ENCODE peak calls at places on chromosomes 16 and 17, in nine cellular contexts. Y is GM12891; B is cortex of kidney; O is HEK293T; S is nephron progenitor cell; P is choroid plexus epithelial cell; L is NCI-H1092; H is activated CD8-positive, alpha-beta memory T cell treated with anti-CD3 and anti-CD28 coated beads for 4 hours; E is progenitor cell of endocrine pancreas. J is an unnamed sample.

GRCh38 chr17:41580651-41581365 is 5.9 kb downstream of the KRT14 start:
- DNase-seq in L (no peak), B (no peak), S (no peak), O (no peak), E (no peak), P (no peak), Y (no peak), H (no peak), J (no peak)

GRCh38 chr17:80191192-80191591 is 21.4 kb downstream of the CARD14 start:
- DNase-seq in E (no peak), O (no peak), Y (no peak), H (no peak), B (no peak), S (no peak), L (no peak), P (no peak), J (no peak)

GRCh38 chr17:72665841-72666518 is 426.5 kb downstream of the SLC39A11 start:
- DNase-seq in L (no peak), E (no peak), H (no peak), B (no peak), Y (no peak), O (no peak), S (no peak), P (peak), J (no peak)

GRCh38 chr16:84329016-84329415 is 34.3 kb downstream of the WFDC1 start:
- DNase-seq in B (no peak), H (no peak), Y (no peak), E (no peak), O (no peak), S (no peak), L (no peak), P (no peak), J (no peak)

GRCh38 chr17:81854974-81855774 is 5.2 kb downstream of the P4HB start:
- DNase-seq in H (no peak), E (no peak), P (no peak), O (no peak), L (no peak), Y (no peak), S (no peak), B (no peak), J (no peak)

GRCh38 chr16:11432856-11433395 is 87.7 kb downstream of the RMI2 start:
- DNase-seq in B (no peak), O (no peak), E (no peak), S (no peak), L (no peak), P (no peak), Y (no peak), H (no peak), J (no peak)

GRCh38 chr17:49022391-49022941 is 25.3 kb downstream of the IGF2BP1 start:
- DNase-seq in Y (no peak), P (peak), L (no peak), E (peak), B (no peak), H (no peak), O (no peak), S (peak), J (no peak)

GRCh38 chr17:28033972-28034714 is 8.3 kb upstream of the NLK start:
- DNase-seq in B (no peak), L (no peak), S (no peak), P (peak), E (no peak), Y (no peak), O (no peak), H (no peak), J (no peak)

GRCh38 chr17:73166731-73167581 is 2.1 kb downstream of the SSTR2 start:
- DNase-seq in E (no peak), S (no peak), Y (no peak), P (no peak), L (no peak), H (no peak), O (no peak), B (no peak), J (no peak)

GRCh38 chr17:57783338-57783742 is 38.2 kb upstream of the CCDC182 start:
- DNase-seq in B (no peak), S (peak), O (peak), H (peak), L (peak), Y (peak), P (peak), E (peak), J (peak)

GRCh38 chr16:2787406-2787805 is at the start of gene PRSS33:
- DNase-seq in S (no peak), E (no peak), O (no peak), H (no peak), B (no peak), P (no peak), L (no peak), Y (no peak), J (no peak)

GRCh38 chr17:69223809-69224208 is 4.8 kb downstream of the ABCA10 start:
- DNase-seq in O (no peak), P (peak), H (no peak), Y (no peak), B (no peak), E (no peak), L (no peak), S (no peak), J (no peak)

GRCh38 chr17:81583589-81584337 is 31.6 kb upstream of the FAAP100 start:
- DNase-seq in O (no peak), H (no peak), P (peak), E (no peak), Y (no peak), S (no peak), L (no peak), B (no peak), J (no peak)

GRCh38 chr16:72739577-72739976 is 308.4 kb downstream of the ZFHX3 start:
- DNase-seq in Y (no peak), E (no peak), P (peak), L (no peak), H (no peak), S (no peak), O (no peak), B (no peak), J (no peak)

GRCh38 chr16:11306997-11307638 is 26.0 kb upstream of the PRM1 start:
- DNase-seq in B (no peak), O (no peak), E (no peak), P (peak), S (no peak), L (no peak), H (no peak), Y (no peak), J (no peak)

GRCh38 chr16:88686062-88686438 is 257 bp downstream of the SNAI3 start:
- DNase-seq in S (no peak), B (no peak), L (no peak), H (no peak), E (no peak), P (no peak), Y (no peak), O (peak), J (peak)

GRCh38 chr16:28984619-28985135 is at the start of gene LAT:
- DNase-seq in B (no peak), P (no peak), H (peak), O (no peak), L (no peak), E (no peak), S (no peak), Y (no peak), J (peak)

GRCh38 chr17:5416886-5417285 is 2.6 kb downstream of the NUP88 start:
- DNase-seq in E (no peak), O (no peak), S (no peak), H (no peak), P (no peak), Y (no peak), L (no peak), B (no peak), J (no peak)

GRCh38 chr17:81581758-81582157 is 29.6 kb upstream of the FAAP100 start:
- DNase-seq in E (no peak), B (no peak), Y (no peak), L (no peak), H (no peak), S (no peak), P (no peak), O (no peak), J (no peak)

GRCh38 chr16:56637814-56638750 is at the start of gene MT1A:
- DNase-seq in L (no peak), H (no peak), O (no peak), S (peak), B (no peak), E (no peak), Y (no peak), P (peak), J (peak)

GRCh38 chr16:11973065-11973464 is 3.5 kb upstream of the SNX29 start:
- DNase-seq in B (no peak), E (no peak), O (no peak), H (no peak), L (no peak), S (no peak), P (no peak), Y (no peak), J (no peak)

GRCh38 chr17:12342609-12343248 is 322.1 kb downstream of the MAP2K4 start:
- DNase-seq in L (no peak), P (peak), S (peak), B (no peak), Y (peak), E (no peak), O (peak), H (no peak), J (no peak)

GRCh38 chr17:29596811-29597210 is 3.9 kb downstream of the ANKRD13B start:
- DNase-seq in Y (no peak), S (no peak), L (no peak), O (no peak), H (no peak), E (no peak), P (no peak), B (no peak), J (no peak)

GRCh38 chr17:49461580-49461979 is 33.5 kb upstream of the NGFR start:
- DNase-seq in O (no peak), E (no peak), S (no peak), H (no peak), B (no peak), P (no peak), Y (no peak), L (no peak), J (no peak)

GRCh38 chr17:71208111-71208704 is 912.6 kb upstream of the SOX9 start:
- DNase-seq in P (peak), S (no peak), E (no peak), H (no peak), B (no peak), O (no peak), L (no peak), Y (no peak), J (no peak)

GRCh38 chr16:84218961-84219360 is 20.9 kb downstream of the KCNG4 start:
- DNase-seq in B (no peak), O (no peak), Y (no peak), E (no peak), H (no peak), P (no peak), S (no peak), L (no peak), J (no peak)

GRCh38 chr16:23348579-23349469 is 46.7 kb downstream of the SCNN1B start:
- DNase-seq in S (peak), O (peak), E (no peak), Y (no peak), L (no peak), P (no peak), H (no peak), B (no peak), J (no peak)

GRCh38 chr16:71693168-71693567 is 31.3 kb downstream of the PHLPP2 start:
- DNase-seq in S (no peak), B (no peak), E (no peak), Y (peak), H (no peak), P (no peak), L (no peak), O (no peak), J (no peak)

GRCh38 chr17:51398647-51399046 is 138.3 kb downstream of the UTP18 start:
- DNase-seq in S (no peak), B (no peak), L (no peak), H (no peak), O (no peak), E (no peak), Y (no peak), P (no peak), J (no peak)

GRCh38 chr16:80993293-80993691 is 13.4 kb downstream of the CMC2 start:
- DNase-seq in B (no peak), L (no peak), P (peak), E (no peak), H (no peak), S (no peak), Y (no peak), O (no peak), J (no peak)

GRCh38 chr17:45170976-45171337 is 9.3 kb downstream of the HEXIM2 start:
- DNase-seq in P (peak), Y (no peak), O (no peak), S (no peak), E (no peak), L (no peak), B (no peak), H (no peak), J (no peak)

GRCh38 chr16:87628940-87629339 is 26.6 kb downstream of the JPH3 start:
- DNase-seq in S (no peak), B (no peak), H (no peak), O (no peak), E (no peak), L (no peak), Y (peak), P (peak), J (no peak)

J was measured in upper lobe of left lung.